ENCODE peak calls at places on chromosomes 13 and 19, in five cellular contexts. R is AG08395; Z is aorta; F is activated naive CD4-positive, alpha-beta T cell treated with anti-CD3 and anti-CD28 coated beads, Interleukin-2, amount 10 ng/mL, durations not matched to agents 7 days and 5 days; L is naive thymus-derived CD8-positive, alpha-beta T cell. C is an unnamed sample.

GRCh38 chr13:49022472-49023144 is 46.9 kb downstream of the FNDC3A start:
- DNase-seq in F (no peak), R (peak; percentile 25), Z (no peak), L (no peak), C (no peak)

GRCh38 chr13:76856141-76856571 is 30.0 kb downstream of the KCTD12 start:
- DNase-seq in L (no peak), R (peak; percentile 14), F (no peak), Z (no peak), C (no peak)

GRCh38 chr13:51303063-51303552 is 36.4 kb upstream of the SERPINE3 start:
- DNase-seq in L (no peak), R (no peak), Z (no peak), F (no peak), C (no peak)

GRCh38 chr19:44810555-44811447 is 1.9 kb downstream of the BCAM start:
- DNase-seq in Z (no peak), F (no peak), R (no peak), L (no peak), C (no peak)

GRCh38 chr19:40322951-40323615 is 25.1 kb downstream of the C19orf47 start:
- DNase-seq in L (no peak), R (no peak), F (no peak), Z (no peak), C (no peak)

GRCh38 chr13:82947121-82948077 is 934.9 kb downstream of the SLITRK1 start:
- DNase-seq in R (no peak), F (no peak), Z (no peak), L (no peak), C (no peak)

GRCh38 chr13:41580345-41580744 is 123.0 kb downstream of the RGCC start:
- DNase-seq in R (no peak), L (no peak), F (no peak), Z (no peak), C (no peak)

GRCh38 chr19:35797663-35798062 is 15.0 kb downstream of the PRODH2 start:
- DNase-seq in L (no peak), R (no peak), F (no peak), Z (no peak), C (no peak)

GRCh38 chr13:40517486-40518311 is 148.7 kb downstream of the FOXO1 start:
- DNase-seq in L (no peak), F (no peak), R (no peak), Z (no peak), C (no peak)

GRCh38 chr19:40284501-40285352 is at the start of gene AKT2:
- DNase-seq in Z (peak; percentile 75), L (peak; percentile 92), F (peak; percentile 66), R (no peak), C (peak; percentile 93)

GRCh38 chr13:25067054-25067453 is 28.9 kb upstream of the PABPC3 start:
- DNase-seq in R (no peak), Z (no peak), F (no peak), L (no peak), C (peak; percentile 20)

C was measured in NCI-H345.